ENCODE peak calls at places on chromosomes 7 and 10, in nine cellular contexts. P, E, G, U, Q, H, F, J and I are unnamed samples.
A peak's percentile ranks its signal among the peaks of the same experiment; 100 is the strongest.

GRCh38 chr10:108338146-108338545 is 1173.6 kb upstream of the SORCS1 start:
- DNase-seq in P (no peak), E (no peak), G (no peak), U (no peak), Q (no peak), H (no peak), F (no peak), J (no peak), I (no peak)

GRCh38 chr7:63039882-63040281 is 958.8 kb upstream of the ZNF722 start:
- DNase-seq in P (no peak), E (no peak), G (no peak), U (no peak), Q (no peak), H (no peak), F (no peak), J (no peak), I (no peak)

GRCh38 chr10:109933984-109934565 is 10.8 kb upstream of the XPNPEP1 start:
- DNase-seq in P (no peak), E (no peak), G (peak; percentile 64), U (no peak), Q (peak; percentile 62), H (no peak), F (no peak), J (no peak), I (no peak)

GRCh38 chr10:109934958-109935793 is 11.9 kb upstream of the XPNPEP1 start:
- DNase-seq in P (no peak), E (no peak), G (no peak), U (no peak), Q (no peak), H (no peak), F (no peak), J (no peak), I (peak; percentile 27)

GRCh38 chr10:63375006-63375405 is 90.8 kb downstream of the JMJD1C start:
- DNase-seq in P (no peak), E (no peak), G (no peak), U (no peak), Q (no peak), H (no peak), F (no peak), J (no peak), I (no peak)

GRCh38 chr10:70380350-70381135 is 1.9 kb downstream of the LRRC20 start:
- DNase-seq in P (no peak), E (no peak), G (no peak), U (no peak), Q (no peak), H (peak; percentile 62), F (no peak), J (no peak), I (no peak)

GRCh38 chr10:131855396-131855762 is 45.4 kb upstream of the PPP2R2D start:
- DNase-seq in P (no peak), E (peak; percentile 12), G (no peak), U (no peak), Q (no peak), H (no peak), F (peak; percentile 46), J (no peak), I (no peak)

GRCh38 chr7:25663877-25664276 is 435.6 kb upstream of the NPVF start:
- DNase-seq in P (no peak), E (no peak), G (no peak), U (no peak), Q (no peak), H (no peak), F (no peak), J (no peak), I (no peak)

GRCh38 chr10:114635101-114635500 is 23.0 kb downstream of the ABLIM1 start:
- DNase-seq in P (no peak), E (no peak), G (no peak), U (no peak), Q (no peak), H (no peak), F (no peak), J (no peak), I (no peak)

GRCh38 chr7:99418260-99418659 is 9.5 kb downstream of the BUD31 start:
- DNase-seq in P (no peak), E (no peak), G (no peak), U (no peak), Q (no peak), H (no peak), F (no peak), J (no peak), I (no peak)

GRCh38 chr10:78578929-78579328 is 489.8 kb upstream of the ZMIZ1 start:
- DNase-seq in P (no peak), E (no peak), G (no peak), U (no peak), Q (no peak), H (no peak), F (no peak), J (no peak), I (no peak)

GRCh38 chr7:140213684-140214074 is 36.9 kb upstream of the KDM7A start:
- DNase-seq in P (no peak), E (no peak), G (no peak), U (no peak), Q (no peak), H (no peak), F (no peak), J (no peak), I (peak; percentile 34)

GRCh38 chr10:44761076-44761475 is 150.1 kb upstream of the TMEM72 start:
- DNase-seq in P (no peak), E (no peak), G (no peak), U (no peak), Q (no peak), H (no peak), F (no peak), J (no peak), I (no peak)

GRCh38 chr7:309586-310228 is 19.7 kb downstream of the FOXL3 start:
- DNase-seq in P (no peak), E (no peak), G (no peak), U (no peak), Q (no peak), H (no peak), F (no peak), J (peak; percentile 24), I (no peak)

GRCh38 chr10:87605656-87606308 is 53.9 kb upstream of the PAPSS2 start:
- DNase-seq in P (no peak), E (no peak), G (no peak), U (no peak), Q (no peak), H (no peak), F (no peak), J (no peak), I (no peak)

GRCh38 chr10:132164801-132165278 is 21.9 kb upstream of the DPYSL4 start:
- DNase-seq in P (no peak), E (no peak), G (no peak), U (no peak), Q (no peak), H (no peak), F (no peak), J (peak; percentile 34), I (no peak)

GRCh38 chr10:21020545-21020944 is 123.4 kb upstream of the NEBL start:
- DNase-seq in P (no peak), E (no peak), G (no peak), U (no peak), Q (no peak), H (no peak), F (no peak), J (no peak), I (no peak)

GRCh38 chr7:29479606-29480200 is 83.9 kb upstream of the PRR15 start:
- DNase-seq in P (no peak), E (no peak), G (no peak), U (no peak), Q (no peak), H (no peak), F (peak; percentile 83), J (no peak), I (no peak)

GRCh38 chr10:120945801-120946302 is 94.7 kb downstream of the WDR11 start:
- DNase-seq in P (no peak), E (no peak), G (no peak), U (peak; percentile 10), Q (no peak), H (no peak), F (peak; percentile 79), J (peak; percentile 59), I (peak; percentile 43)

GRCh38 chr10:67622506-67622905 is 73.5 kb downstream of the CTNNA3 start:
- DNase-seq in P (no peak), E (no peak), G (no peak), U (no peak), Q (no peak), H (no peak), F (no peak), J (no peak), I (no peak)